ENCODE peak calls at places on chromosome 16, in eight cellular contexts. Y is GM06990, X is heart left ventricle, O is left lung, Q is IMR-90, P is body of pancreas, E is left ventricle myocardium inferior, C is upper lobe of left lung. Z is an unnamed sample.
A peak's percentile ranks its signal among the peaks of the same experiment; 100 is the strongest.

GRCh38 chr16:11597737-11598136 is 11.0 kb upstream of the LITAF start:
- DNase-seq in Q (no peak), E (no peak), X (no peak), Y (no peak), C (no peak), P (no peak), O (no peak), Z (peak; percentile 42)

GRCh38 chr16:76195648-76196047 is 81.6 kb upstream of the CNTNAP4 start:
- DNase-seq in P (no peak), E (no peak), Q (no peak), Y (no peak), C (no peak), X (no peak), O (no peak), Z (no peak)

GRCh38 chr16:70157477-70158260 is 15.9 kb upstream of the CLEC18C start:
- DNase-seq in Y (no peak), P (no peak), O (peak; percentile 45), Q (no peak), E (no peak), X (no peak), C (no peak), Z (no peak)

GRCh38 chr16:74997042-74997491 is 1.8 kb upstream of the ZNRF1 start:
- DNase-seq in C (peak; percentile 76), X (no peak), E (no peak), P (peak; percentile 45), Y (no peak), Q (no peak), O (no peak), Z (peak; percentile 70)

GRCh38 chr16:50696575-50697420 is 3.4 kb downstream of the NOD2 start:
- DNase-seq in P (peak; percentile 49), E (peak; percentile 81), O (peak; percentile 95), Y (peak; percentile 67), X (peak; percentile 90), C (peak; percentile 97), Q (peak; percentile 26), Z (peak; percentile 40)

GRCh38 chr16:22813946-22814325 is at the start of gene HS3ST2:
- DNase-seq in C (peak; percentile 21), Q (no peak), O (peak; percentile 65), Y (peak; percentile 13), X (peak; percentile 40), E (peak; percentile 35), P (no peak), Z (no peak)

GRCh38 chr16:19860146-19861030 is 24.3 kb downstream of the GPRC5B start:
- DNase-seq in X (no peak), O (no peak), E (no peak), Y (no peak), P (no peak), Q (peak; percentile 81), C (no peak), Z (no peak)

GRCh38 chr16:13883881-13884280 is 36.1 kb upstream of the ERCC4 start:
- DNase-seq in C (no peak), O (no peak), P (no peak), E (no peak), Y (no peak), X (no peak), Q (no peak), Z (no peak)

GRCh38 chr16:67842509-67843342 is 606 bp downstream of the THAP11 start:
- DNase-seq in Y (peak; percentile 84), X (peak; percentile 59), O (peak; percentile 86), Q (peak; percentile 46), C (peak; percentile 48), P (peak; percentile 60), E (peak; percentile 65), Z (peak; percentile 14)

DNA sequence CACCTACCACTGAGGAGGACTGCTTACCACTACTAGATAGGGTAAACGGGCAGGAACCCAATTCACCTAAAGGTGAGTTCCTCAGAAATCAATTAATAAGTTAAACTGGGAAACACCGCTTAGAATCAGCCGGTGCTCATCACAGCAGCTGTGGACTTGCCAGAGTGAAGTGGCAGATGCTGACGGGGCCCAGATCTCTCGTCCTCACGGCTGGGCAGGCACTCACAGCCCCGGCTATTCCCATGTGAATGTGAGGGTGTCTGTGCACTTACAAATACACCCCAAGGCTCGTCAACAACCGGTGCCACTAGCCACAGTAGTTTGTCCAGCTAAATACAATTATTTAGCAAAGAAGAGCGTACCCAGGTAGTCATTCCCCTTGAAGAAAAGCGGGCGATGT is 29.7 kb downstream of the MBTPS1 start:
- DNase-seq in P (no peak), Y (no peak), X (no peak), C (no peak), Q (no peak), E (no peak), O (no peak), Z (no peak)
- H3K36me3 ChIP-seq in P (no peaks in the 10 kb centered on the region), Y (peaks cover 22% of the 10 kb centered on the region), X (peaks cover 71% of the 10 kb centered on the region), C (peaks cover 81% of the 10 kb centered on the region), Q (peaks cover 53% of the 10 kb centered on the region), E (peaks cover 83% of the 10 kb centered on the region), O (no peaks in the 10 kb centered on the region), Z (peaks cover 40% of the 10 kb centered on the region)

GRCh38 chr16:57194512-57194911 is 8.4 kb downstream of the RSPRY1 start:
- DNase-seq in X (no peak), C (no peak), E (no peak), P (no peak), O (no peak), Y (no peak), Q (peak; percentile 94), Z (peak; percentile 50)
- H3K4me3 ChIP-seq in X (no peak overlapping the region), C (no peak overlapping the region), E (no peak overlapping the region), P (no peak overlapping the region), O (no peak overlapping the region), Y (no peak overlapping the region), Q (no peak overlapping the region), Z (no peak overlapping the region)

GRCh38 chr16:88719933-88720296 is 13.6 kb downstream of the CTU2 start:
- DNase-seq in C (no peak), E (no peak), P (no peak), Q (no peak), O (no peak), X (no peak), Y (no peak), Z (no peak)
- H3K36me3 ChIP-seq in C (peaks cover 100% of the 10 kb centered on the region), E (peaks cover 98% of the 10 kb centered on the region), P (peaks cover 10% of the 10 kb centered on the region), Q (peaks cover 94% of the 10 kb centered on the region), O (no peaks in the 10 kb centered on the region), X (peaks cover 98% of the 10 kb centered on the region), Y (peaks cover 78% of the 10 kb centered on the region), Z (peaks cover 93% of the 10 kb centered on the region)

DNA sequence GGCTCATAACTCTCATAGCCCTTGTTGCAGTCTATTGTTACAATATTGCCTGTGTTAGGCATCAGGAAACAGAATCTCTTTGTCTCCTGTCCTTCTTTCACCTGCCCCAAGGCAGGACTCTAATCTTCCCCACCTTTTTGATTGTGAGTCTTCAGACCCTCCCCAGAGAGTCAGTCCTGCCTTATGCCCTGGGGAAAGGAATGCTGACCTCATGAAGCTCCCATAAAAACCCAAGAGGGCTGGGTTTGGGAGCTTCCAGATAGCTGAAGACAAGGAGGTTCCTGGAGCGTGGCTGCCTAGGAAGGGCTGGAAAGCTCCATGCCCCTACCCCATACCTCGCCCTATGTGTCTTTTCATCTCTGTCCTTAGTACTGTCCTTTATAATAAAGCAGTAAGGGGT is 688.8 kb downstream of the WWOX start:
- DNase-seq in C (no peak), X (no peak), Q (no peak), Y (no peak), O (no peak), P (no peak), E (no peak), Z (no peak)
- H3K4me3 ChIP-seq in C (no peak overlapping the region), X (no peak overlapping the region), Q (no peak overlapping the region), Y (no peak overlapping the region), O (no peak overlapping the region), P (no peak overlapping the region), E (no peak overlapping the region), Z (no peak overlapping the region)

GRCh38 chr16:30782486-30783279 is 4.3 kb downstream of the ZNF629 start:
- DNase-seq in C (no peak), Q (no peak), P (no peak), E (no peak), O (no peak), Y (no peak), X (no peak), Z (no peak)
- H3K36me3 ChIP-seq in C (peaks cover 31% of the 10 kb centered on the region), Q (peaks cover 42% of the 10 kb centered on the region), P (no peaks in the 10 kb centered on the region), E (peaks cover 30% of the 10 kb centered on the region), O (no peaks in the 10 kb centered on the region), Y (no peaks in the 10 kb centered on the region), X (peaks cover 29% of the 10 kb centered on the region), Z (peaks cover 42% of the 10 kb centered on the region)

DNA sequence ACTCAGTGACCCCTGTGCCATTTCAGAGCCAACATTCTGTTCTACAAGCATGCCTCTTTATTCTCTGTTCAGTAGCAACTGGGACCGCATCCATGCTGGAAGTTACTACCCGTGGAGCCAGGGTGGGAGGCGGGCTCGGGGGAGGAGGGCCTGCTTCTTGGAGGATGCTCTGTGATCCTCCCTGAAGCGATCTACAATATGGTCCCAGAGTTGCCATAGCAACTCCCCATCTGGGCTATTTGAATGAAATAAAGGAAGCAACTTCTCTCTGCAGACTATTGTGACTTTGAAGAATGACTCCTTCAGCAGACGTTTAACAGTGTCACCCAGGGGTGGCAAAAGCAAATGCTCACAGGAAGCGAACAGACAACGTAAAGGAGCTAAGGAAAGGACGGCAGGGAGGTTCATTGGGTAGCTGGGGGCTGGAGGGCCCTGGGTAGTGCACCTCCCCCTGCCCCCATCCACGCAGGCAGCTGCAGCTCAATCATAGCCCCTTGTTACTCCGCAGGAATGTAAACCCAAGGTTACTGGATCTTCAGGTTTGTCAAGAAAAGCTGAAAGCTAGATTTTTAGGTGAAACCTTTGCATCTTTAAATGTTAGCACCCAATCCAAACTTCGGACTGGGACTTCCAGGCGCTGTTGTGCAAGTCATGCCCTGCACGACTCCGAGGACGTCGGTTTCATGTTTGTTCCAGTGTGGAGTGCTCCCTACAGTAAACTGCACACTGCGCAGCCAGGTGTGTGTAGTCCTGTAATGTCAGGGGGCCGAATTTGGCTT is 51.1 kb upstream of the MEAK7 start:
- DNase-seq in P (no peak), Y (no peak), Q (no peak), O (no peak), C (no peak), X (no peak), E (no peak), Z (peak; percentile 72)
- H3K4me3 ChIP-seq in P (no peak overlapping the region), Y (no peak overlapping the region), Q (no peak overlapping the region), O (no peak overlapping the region), C (no peak overlapping the region), X (no peak overlapping the region), E (no peak overlapping the region), Z (no peak overlapping the region)

DNA sequence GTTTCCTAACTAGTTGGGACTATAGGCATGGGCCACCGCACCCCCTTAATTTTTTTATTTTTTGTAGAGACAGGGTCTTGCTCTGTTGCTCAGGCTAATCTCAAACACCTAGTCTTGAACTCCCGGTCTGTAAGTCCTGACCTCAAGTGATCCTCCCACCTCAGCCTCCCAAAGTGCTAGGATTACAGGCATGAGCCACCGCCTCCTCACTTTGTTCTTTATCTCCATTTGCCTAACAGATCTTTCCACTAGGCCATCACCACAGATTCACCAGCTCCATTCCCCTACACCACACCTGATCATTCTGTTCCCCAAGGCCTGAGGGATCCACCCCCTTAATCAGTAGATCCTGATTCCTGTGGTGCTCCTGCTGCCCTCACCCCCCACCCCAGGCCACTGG is 7.6 kb upstream of the ZNF629 start:
- DNase-seq in X (no peak), O (no peak), Q (no peak), E (no peak), C (no peak), P (no peak), Y (no peak), Z (no peak)
- H3K36me3 ChIP-seq in X (no peaks in the 10 kb centered on the region), O (no peaks in the 10 kb centered on the region), Q (no peaks in the 10 kb centered on the region), E (no peaks in the 10 kb centered on the region), C (no peaks in the 10 kb centered on the region), P (no peaks in the 10 kb centered on the region), Y (no peaks in the 10 kb centered on the region), Z (no peaks in the 10 kb centered on the region)